ENCODE peak calls at places on chromosomes 11 and 22, in six cellular contexts. One of them, this sample, is unnamed.

GRCh38 chr11:33402066-33402465 is 144.9 kb downstream of the HIPK3 start:
- DNase-seq in CD4-positive, alpha-beta memory T cell: no peak
- DNase-seq in T-helper 1 cell: no peak
- DNase-seq in NCI-H345: no peak
- DNase-seq in skeletal muscle cell: no peak
- DNase-seq in activated CD4-positive, alpha-beta T cell treated with anti-CD3 and anti-CD28 coated beads, Interleukin-2, amount 10 ng/mL, durations not matched to agents 7 days and 5 days: no peak
- DNase-seq in this sample: peak

GRCh38 chr22:36151006-36151595 is 9.5 kb downstream of the APOL3 start:
- DNase-seq in CD4-positive, alpha-beta memory T cell: no peak
- DNase-seq in T-helper 1 cell: no peak
- DNase-seq in NCI-H345: no peak
- DNase-seq in skeletal muscle cell: no peak
- DNase-seq in activated CD4-positive, alpha-beta T cell treated with anti-CD3 and anti-CD28 coated beads, Interleukin-2, amount 10 ng/mL, durations not matched to agents 7 days and 5 days: no peak
- DNase-seq in this sample: no peak

GRCh38 chr11:17129003-17129402 is 51.5 kb upstream of the RPS13 start:
- DNase-seq in CD4-positive, alpha-beta memory T cell: no peak
- DNase-seq in T-helper 1 cell: no peak
- DNase-seq in NCI-H345: no peak
- DNase-seq in skeletal muscle cell: peak
- DNase-seq in activated CD4-positive, alpha-beta T cell treated with anti-CD3 and anti-CD28 coated beads, Interleukin-2, amount 10 ng/mL, durations not matched to agents 7 days and 5 days: no peak
- DNase-seq in this sample: no peak

GRCh38 chr11:69415411-69416122 is 65.9 kb upstream of the LINC01488 start:
- DNase-seq in CD4-positive, alpha-beta memory T cell: no peak
- DNase-seq in T-helper 1 cell: no peak
- DNase-seq in NCI-H345: no peak
- DNase-seq in skeletal muscle cell: no peak
- DNase-seq in activated CD4-positive, alpha-beta T cell treated with anti-CD3 and anti-CD28 coated beads, Interleukin-2, amount 10 ng/mL, durations not matched to agents 7 days and 5 days: no peak
- DNase-seq in this sample: no peak

GRCh38 chr11:45811571-45812290 is 6.8 kb downstream of the SLC35C1 start:
- DNase-seq in CD4-positive, alpha-beta memory T cell: no peak
- DNase-seq in T-helper 1 cell: no peak
- DNase-seq in NCI-H345: no peak
- DNase-seq in skeletal muscle cell: no peak
- DNase-seq in activated CD4-positive, alpha-beta T cell treated with anti-CD3 and anti-CD28 coated beads, Interleukin-2, amount 10 ng/mL, durations not matched to agents 7 days and 5 days: no peak
- DNase-seq in this sample: no peak

GRCh38 chr11:2142300-2142759 is 3.1 kb upstream of the IGF2 start:
- DNase-seq in CD4-positive, alpha-beta memory T cell: no peak
- DNase-seq in T-helper 1 cell: no peak
- DNase-seq in NCI-H345: no peak
- DNase-seq in skeletal muscle cell: no peak
- DNase-seq in activated CD4-positive, alpha-beta T cell treated with anti-CD3 and anti-CD28 coated beads, Interleukin-2, amount 10 ng/mL, durations not matched to agents 7 days and 5 days: no peak
- DNase-seq in this sample: no peak

GRCh38 chr11:111777094-111778046 is 11.2 kb upstream of the PPP2R1B start:
- DNase-seq in CD4-positive, alpha-beta memory T cell: peak
- DNase-seq in T-helper 1 cell: peak
- DNase-seq in NCI-H345: peak
- DNase-seq in skeletal muscle cell: no peak
- DNase-seq in activated CD4-positive, alpha-beta T cell treated with anti-CD3 and anti-CD28 coated beads, Interleukin-2, amount 10 ng/mL, durations not matched to agents 7 days and 5 days: peak
- DNase-seq in this sample: peak

GRCh38 chr11:21896216-21896615 is 296.7 kb upstream of the ANO5 start:
- DNase-seq in CD4-positive, alpha-beta memory T cell: no peak
- DNase-seq in T-helper 1 cell: no peak
- DNase-seq in NCI-H345: no peak
- DNase-seq in skeletal muscle cell: no peak
- DNase-seq in activated CD4-positive, alpha-beta T cell treated with anti-CD3 and anti-CD28 coated beads, Interleukin-2, amount 10 ng/mL, durations not matched to agents 7 days and 5 days: no peak
- DNase-seq in this sample: no peak

GRCh38 chr11:14304601-14305000 is 54.4 kb downstream of the RRAS2 start:
- DNase-seq in CD4-positive, alpha-beta memory T cell: no peak
- DNase-seq in T-helper 1 cell: no peak
- DNase-seq in NCI-H345: no peak
- DNase-seq in skeletal muscle cell: no peak
- DNase-seq in activated CD4-positive, alpha-beta T cell treated with anti-CD3 and anti-CD28 coated beads, Interleukin-2, amount 10 ng/mL, durations not matched to agents 7 days and 5 days: no peak
- DNase-seq in this sample: no peak

GRCh38 chr11:12802418-12803085 is 128.3 kb downstream of the TEAD1 start:
- DNase-seq in CD4-positive, alpha-beta memory T cell: no peak
- DNase-seq in T-helper 1 cell: no peak
- DNase-seq in NCI-H345: peak
- DNase-seq in skeletal muscle cell: no peak
- DNase-seq in activated CD4-positive, alpha-beta T cell treated with anti-CD3 and anti-CD28 coated beads, Interleukin-2, amount 10 ng/mL, durations not matched to agents 7 days and 5 days: no peak
- DNase-seq in this sample: no peak